ENCODE peak calls at places on chromosomes 1 and 21, in five cellular contexts. F is IMR-90, O is H9, W is mesenchymal stem cell, K is H1. U is an unnamed sample.

GRCh38 chr1:39270368-39270767 is 65.9 kb downstream of the MACF1 start:
- DNase-seq in F (no peak), O (no peak), W (no peak), K (no peak), U (no peak)

GRCh38 chr1:46193984-46194570 is 4.2 kb downstream of the POMGNT1 start:
- DNase-seq in F (no peak), O (no peak), W (no peak), K (no peak), U (no peak)

GRCh38 chr1:173149887-173150286 is 57.2 kb downstream of the TNFSF4 start:
- DNase-seq in F (peak), O (no peak), W (peak), K (no peak), U (no peak)

GRCh38 chr1:27542463-27543273 is 52.7 kb upstream of the WASF2 start:
- DNase-seq in F (peak), O (no peak), W (peak), K (no peak), U (no peak)

GRCh38 chr1:159924025-159924790 is 1.1 kb downstream of the TAGLN2 start:
- DNase-seq in F (peak), O (peak), W (peak), K (no peak), U (no peak)

GRCh38 chr1:1256956-1257871 is 10.7 kb upstream of the C1QTNF12 start:
- DNase-seq in F (no peak), O (no peak), W (no peak), K (no peak), U (no peak)

GRCh38 chr1:226737819-226738420 is 1.2 kb downstream of the ITPKB start:
- DNase-seq in F (peak), O (peak), W (peak), K (peak), U (peak)

GRCh38 chr1:182357913-182358312 is 33.7 kb downstream of the GLUL start:
- DNase-seq in F (no peak), O (no peak), W (no peak), K (no peak), U (no peak)

GRCh38 chr1:42484382-42484781 is 21.3 kb downstream of the CCDC30 start:
- DNase-seq in F (peak), O (no peak), W (peak), K (no peak), U (no peak)

GRCh38 chr1:155064813-155065436 is 1.4 kb downstream of the EFNA4 start:
- DNase-seq in F (no peak), O (no peak), W (no peak), K (no peak), U (no peak)

GRCh38 chr21:15793109-15793508 is 63.3 kb downstream of the USP25 start:
- DNase-seq in F (no peak), O (no peak), W (no peak), K (no peak), U (no peak)

GRCh38 chr1:149962039-149962647 is 25.5 kb upstream of the MTMR11 start:
- DNase-seq in F (peak), O (peak), W (peak), K (no peak), U (peak)

GRCh38 chr1:2315711-2316450 is 75.5 kb downstream of the MORN1 start:
- DNase-seq in F (no peak), O (no peak), W (no peak), K (no peak), U (no peak)

GRCh38 chr21:34180406-34180805 is 107.0 kb downstream of the MRPS6 start:
- DNase-seq in F (no peak), O (no peak), W (no peak), K (no peak), U (no peak)

GRCh38 chr1:168698453-168698852 is 30.6 kb downstream of the DPT start:
- DNase-seq in F (no peak), O (no peak), W (no peak), K (no peak), U (no peak)

GRCh38 chr1:209583408-209583807 is at the start of gene CAMK1G:
- DNase-seq in F (peak), O (peak), W (peak), K (peak), U (peak)

GRCh38 chr1:118486213-118486612 is 301.2 kb upstream of the SPAG17 start:
- DNase-seq in F (no peak), O (no peak), W (no peak), K (no peak), U (no peak)

GRCh38 chr1:95116666-95117206 is 419 bp upstream of the TLCD4 start:
- DNase-seq in F (peak), O (peak), W (peak), K (peak), U (peak)

GRCh38 chr1:1344672-1345361 is 4.4 kb downstream of the DVL1 start:
- DNase-seq in F (peak), O (no peak), W (peak), K (peak), U (no peak)

GRCh38 chr21:26945916-26946315 is 21.0 kb downstream of the ADAMTS5 start:
- DNase-seq in F (no peak), O (no peak), W (peak), K (no peak), U (no peak)

GRCh38 chr1:2632561-2633361 is at the start of gene MMEL1:
- DNase-seq in F (no peak), O (no peak), W (no peak), K (no peak), U (no peak)

GRCh38 chr1:61139324-61140055 is 57.1 kb downstream of the NFIA start:
- DNase-seq in F (peak), O (no peak), W (peak), K (no peak), U (no peak)

GRCh38 chr1:101444873-101445618 is 208.2 kb downstream of the S1PR1 start:
- DNase-seq in F (no peak), O (no peak), W (no peak), K (no peak), U (no peak)

GRCh38 chr1:94597701-94598100 is 56.1 kb upstream of the F3 start:
- DNase-seq in F (peak), O (no peak), W (peak), K (peak), U (no peak)

GRCh38 chr1:183209533-183210158 is 23.6 kb downstream of the LAMC2 start:
- DNase-seq in F (peak), O (no peak), W (peak), K (no peak), U (no peak)

GRCh38 chr21:34635307-34635706 is 20.4 kb upstream of the RCAN1 start:
- DNase-seq in F (no peak), O (peak), W (no peak), K (peak), U (no peak)

GRCh38 chr21:34913786-34914185 is 135.3 kb downstream of the RUNX1 start:
- DNase-seq in F (peak), O (no peak), W (peak), K (no peak), U (no peak)

GRCh38 chr1:66606359-66607142 is 72.6 kb downstream of the SGIP1 start:
- DNase-seq in F (peak), O (no peak), W (no peak), K (no peak), U (no peak)

GRCh38 chr1:161737625-161738024 is 12.0 kb upstream of the DUSP12 start:
- DNase-seq in F (no peak), O (peak), W (no peak), K (no peak), U (no peak)

GRCh38 chr1:9031484-9032259 is 5.4 kb upstream of the SLC2A7 start:
- DNase-seq in F (no peak), O (no peak), W (no peak), K (no peak), U (no peak)

GRCh38 chr1:219732814-219733491 is 120.0 kb upstream of the ZC3H11B start:
- DNase-seq in F (no peak), O (no peak), W (no peak), K (no peak), U (no peak)
- H4K91ac ChIP-seq in F (no peak), O (no peak), W (no peak), K (no peak), U (no peak)

DNA sequence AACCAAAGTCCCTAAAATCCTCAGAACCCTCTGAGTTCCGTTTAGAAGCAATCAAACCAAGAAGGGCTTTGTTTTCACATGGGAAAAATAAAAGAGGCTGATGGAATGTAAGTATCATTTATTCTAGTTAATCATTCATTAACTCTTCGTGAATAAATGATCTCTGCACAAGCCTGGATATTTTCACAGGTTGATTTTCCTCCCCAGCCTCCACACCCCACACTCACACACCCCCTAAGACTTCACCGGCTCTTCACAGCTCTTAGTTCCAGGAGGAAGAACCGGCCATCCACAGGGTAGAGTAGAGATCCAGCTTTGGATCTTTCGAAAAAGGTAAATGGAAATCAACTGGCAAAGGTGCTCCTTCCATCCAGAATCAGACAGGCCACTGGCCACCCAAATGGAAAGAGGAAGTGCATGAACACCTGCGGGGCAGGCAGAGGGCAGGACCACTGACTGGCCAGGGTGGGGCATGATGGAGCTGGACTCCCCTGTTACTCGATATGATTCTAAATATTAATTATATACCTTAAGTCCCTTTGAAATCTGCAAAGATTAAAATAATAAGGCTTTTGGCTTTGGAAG is 10.0 kb downstream of the C1orf198 start:
- DNase-seq in F (no peak), O (no peak), W (no peak), K (no peak), U (no peak)
- H3K4ac ChIP-seq in F (peak), O (no peak), W (peak), K (no peak), U (no peak)

GRCh38 chr1:214420833-214421232 is 130.6 kb downstream of the PTPN14 start:
- DNase-seq in F (no peak), O (no peak), W (no peak), K (no peak), U (no peak)

GRCh38 chr1:214419650-214420049 is 131.8 kb downstream of the PTPN14 start:
- DNase-seq in F (no peak), O (no peak), W (no peak), K (no peak), U (no peak)

GRCh38 chr1:214420341-214420740 is 131.1 kb downstream of the PTPN14 start:
- DNase-seq in F (no peak), O (no peak), W (no peak), K (no peak), U (no peak)

GRCh38 chr1:214423045-214423444 is 128.4 kb downstream of the PTPN14 start:
- DNase-seq in F (no peak), O (no peak), W (no peak), K (no peak), U (no peak)

GRCh38 chr1:214422137-214422671 is 129.2 kb downstream of the PTPN14 start:
- DNase-seq in F (peak), O (no peak), W (peak), K (no peak), U (no peak)
- H2BK15ac ChIP-seq in F (peak), O (no peak), W (no peak), K (no peak), U (no peak)

GRCh38 chr1:153534933-153535663 is 693 bp downstream of the S100A6 start:
- DNase-seq in F (no peak), O (no peak), W (peak), K (no peak), U (no peak)
- H4K91ac ChIP-seq in F (peak), O (no peak), W (peak), K (peak), U (peak)

GRCh38 chr1:17573518-17574041 is 34.1 kb downstream of the ARHGEF10L start:
- DNase-seq in F (no peak), O (no peak), W (no peak), K (no peak), U (peak)
- H3K4ac ChIP-seq in F (no peak), O (no peak), W (no peak), K (no peak), U (no peak)

GRCh38 chr1:13749543-13750307 is 49.7 kb downstream of the PRDM2 start:
- DNase-seq in F (peak), O (no peak), W (peak), K (peak), U (peak)
- H2BK15ac ChIP-seq in F (no peak), O (no peak), W (peak), K (no peak), U (no peak)

DNA sequence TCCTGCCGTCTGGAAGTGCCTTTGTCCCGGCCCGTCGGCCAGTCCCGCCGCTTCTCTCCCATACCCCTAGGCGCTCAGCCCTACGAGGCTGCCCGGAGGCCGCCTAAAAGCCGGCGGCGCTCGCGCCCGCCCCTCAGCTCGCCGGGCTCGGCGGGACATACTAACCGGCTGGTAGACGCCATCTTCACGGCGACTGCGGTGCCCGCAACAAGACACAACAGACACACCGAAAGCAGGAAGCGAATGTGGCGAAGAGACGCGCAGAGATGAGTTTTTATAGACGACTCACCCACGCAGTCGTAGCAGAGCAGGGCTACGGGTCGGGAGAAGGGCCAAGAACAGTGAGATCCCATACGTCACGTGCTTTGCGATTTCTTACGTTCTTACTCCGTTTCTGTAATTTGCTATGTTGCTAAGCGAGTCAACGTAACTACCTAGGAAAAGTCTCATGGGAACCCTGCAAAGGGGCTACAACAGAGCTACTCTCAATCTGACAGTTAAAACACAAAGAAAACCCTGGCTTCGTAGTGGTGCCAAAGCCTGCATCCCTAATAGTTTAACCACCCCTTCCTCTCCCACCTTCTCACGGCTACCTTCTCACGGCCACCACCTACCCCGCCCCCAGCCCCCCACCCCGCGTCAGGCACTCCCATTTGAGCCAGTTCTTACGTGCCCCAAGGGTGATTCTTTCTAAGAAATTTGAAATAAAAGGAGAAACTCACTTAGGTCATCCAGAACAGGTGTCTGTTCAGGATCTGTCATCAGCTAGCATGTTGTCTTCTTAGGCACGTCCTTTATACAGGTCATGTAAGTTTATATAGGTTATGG is at the start of gene GTF2B:
- DNase-seq in F (peak), O (peak), W (peak), K (peak), U (peak)
- H4K91ac ChIP-seq in F (peak), O (no peak), W (peak), K (no peak), U (no peak)

GRCh38 chr1:219518168-219518905 is 94.6 kb downstream of the ZC3H11B start:
- DNase-seq in F (peak), O (no peak), W (peak), K (no peak), U (no peak)
- H3K4ac ChIP-seq in F (no peak), O (no peak), W (no peak), K (no peak), U (no peak)

GRCh38 chr1:212908971-212909370 is 41.4 kb upstream of the VASH2 start:
- DNase-seq in F (no peak), O (no peak), W (no peak), K (no peak), U (no peak)

GRCh38 chr1:212903664-212904063 is 45.6 kb downstream of the FLVCR1 start:
- DNase-seq in F (no peak), O (no peak), W (no peak), K (no peak), U (no peak)

GRCh38 chr1:212915245-212916091 is 34.9 kb upstream of the VASH2 start:
- DNase-seq in F (peak), O (peak), W (peak), K (peak), U (no peak)

GRCh38 chr1:212914789-212915188 is 35.6 kb upstream of the VASH2 start:
- DNase-seq in F (no peak), O (peak), W (no peak), K (peak), U (no peak)

DNA sequence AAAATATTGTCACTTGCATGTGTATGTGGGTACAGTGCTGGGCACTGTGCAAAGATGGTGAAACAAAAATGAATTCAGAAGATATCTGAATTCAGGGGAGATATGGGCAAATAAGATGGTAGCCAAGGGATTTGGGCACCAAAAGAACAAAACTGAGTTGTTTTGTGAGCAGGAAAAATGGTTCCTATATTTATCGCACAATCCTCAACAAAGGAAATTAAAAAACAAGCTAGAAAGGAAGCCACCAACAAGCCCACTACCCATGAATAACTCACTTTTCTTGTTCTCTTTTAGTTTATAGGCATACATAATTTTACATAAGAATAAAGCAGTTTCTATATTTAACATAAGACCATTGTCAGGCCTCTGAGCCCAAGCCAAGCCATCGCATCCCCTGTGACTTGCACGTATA is 40.7 kb upstream of the VASH2 start:
- DNase-seq in F (no peak), O (peak), W (no peak), K (no peak), U (no peak)
- H2BK15ac ChIP-seq in F (no peak), O (no peak), W (no peak), K (no peak), U (no peak)

GRCh38 chr21:45801129-45801735 is 157.7 kb downstream of the PCBP3 start:
- DNase-seq in F (no peak), O (no peak), W (no peak), K (no peak), U (no peak)

GRCh38 chr21:45801989-45802388 is 158.5 kb downstream of the PCBP3 start:
- DNase-seq in F (no peak), O (no peak), W (no peak), K (no peak), U (no peak)

GRCh38 chr21:45802425-45802824 is 158.9 kb downstream of the PCBP3 start:
- DNase-seq in F (no peak), O (no peak), W (no peak), K (no peak), U (no peak)

GRCh38 chr21:45799765-45800338 is 156.3 kb downstream of the PCBP3 start:
- DNase-seq in F (no peak), O (no peak), W (no peak), K (no peak), U (no peak)

GRCh38 chr21:45800339-45801080 is 157.0 kb downstream of the PCBP3 start:
- DNase-seq in F (no peak), O (no peak), W (no peak), K (no peak), U (no peak)
- H4K91ac ChIP-seq in F (no peak), O (no peak), W (no peak), K (no peak), U (peak)

U was measured in neuronal stem cell.